ENCODE peak calls at places on chromosome 20, in six cellular contexts. A, F, P, N, O and H are unnamed samples.

GRCh38 chr20:16111853-16112412 is 461.3 kb downstream of the KIF16B start:
- DNase-seq in N (no peak), O (no peak), F (no peak), A (no peak), P (no peak), H (no peak)

GRCh38 chr20:35954907-35955251 is 577 bp upstream of the SCAND1 start:
- DNase-seq in P (peak), O (no peak), N (no peak), F (no peak), A (no peak), H (no peak)

GRCh38 chr20:36499211-36499610 is 42.1 kb upstream of the MYL9 start:
- DNase-seq in A (no peak), P (no peak), O (no peak), N (no peak), F (no peak), H (no peak)

GRCh38 chr20:15658295-15658694 is 915.0 kb downstream of the KIF16B start:
- DNase-seq in F (no peak), P (no peak), O (no peak), N (no peak), A (no peak), H (no peak)

GRCh38 chr20:40148886-40149285 is 540.1 kb downstream of the MAFB start:
- DNase-seq in A (no peak), P (no peak), N (no peak), O (no peak), F (no peak), H (no peak)

GRCh38 chr20:63552481-63553249 is 1.3 kb upstream of the FNDC11 start:
- DNase-seq in O (no peak), F (no peak), A (peak), N (no peak), P (no peak), H (no peak)

GRCh38 chr20:62272200-62272599 is 30.6 kb upstream of the ADRM1 start:
- DNase-seq in P (no peak), F (no peak), O (no peak), N (no peak), A (no peak), H (no peak)

GRCh38 chr20:32040142-32040953 is 11.7 kb upstream of the HCK start:
- DNase-seq in A (no peak), N (no peak), O (peak), P (no peak), F (no peak), H (peak)

GRCh38 chr20:63082308-63082938 is 75.7 kb upstream of the BHLHE23 start:
- DNase-seq in A (no peak), F (no peak), P (no peak), O (no peak), N (no peak), H (peak)